ENCODE peak calls at places on chromosomes 4 and X, in ten cellular contexts. L, U, S, D, C, G, J, X, K and N are unnamed samples.
A peak's percentile ranks its signal among the peaks of the same experiment; 100 is the strongest.

GRCh38 chr4:35772291-35772690 is 472.0 kb downstream of the ARAP2 start:
- DNase-seq in L (no peak), U (peak; percentile 19), S (no peak), D (no peak), C (no peak), G (no peak), J (no peak), X (no peak), K (no peak), N (no peak)

GRCh38 chr4:25161599-25161960 is 1.3 kb upstream of the SEPSECS start:
- DNase-seq in L (peak; percentile 9), U (no peak), S (no peak), D (no peak), C (no peak), G (peak; percentile 30), J (no peak), X (no peak), K (peak; percentile 38), N (no peak)

GRCh38 chr4:182531555-182532162 is 288.5 kb downstream of the TENM3 start:
- DNase-seq in L (no peak), U (no peak), S (no peak), D (no peak), C (no peak), G (no peak), J (no peak), X (no peak), K (no peak), N (no peak)

GRCh38 chrX:31497086-31497485 is 425.2 kb upstream of the FTHL17 start:
- DNase-seq in L (no peak), U (no peak), S (no peak), D (no peak), C (peak; percentile 50), G (no peak), J (no peak), X (no peak), K (peak; percentile 25), N (no peak)

GRCh38 chr4:145679520-145679919 is 426 bp upstream of the C4orf51 start:
- DNase-seq in L (no peak), U (peak; percentile 30), S (peak; percentile 96), D (peak; percentile 43), C (peak; percentile 66), G (peak; percentile 71), J (no peak), X (peak; percentile 69), K (peak; percentile 89), N (no peak)

GRCh38 chr4:70793626-70794025 is 46.1 kb downstream of the GRSF1 start:
- DNase-seq in L (no peak), U (no peak), S (no peak), D (no peak), C (no peak), G (no peak), J (no peak), X (no peak), K (no peak), N (no peak)

GRCh38 chr4:167143018-167143417 is 91.3 kb downstream of the SPOCK3 start:
- DNase-seq in L (no peak), U (no peak), S (no peak), D (no peak), C (no peak), G (no peak), J (no peak), X (no peak), K (no peak), N (no peak)

GRCh38 chr4:41318839-41319530 is 62.3 kb downstream of the UCHL1 start:
- DNase-seq in L (no peak), U (no peak), S (no peak), D (no peak), C (peak; percentile 62), G (peak; percentile 50), J (no peak), X (no peak), K (no peak), N (no peak)

GRCh38 chrX:123962794-123963373 is 1.4 kb downstream of the STAG2 start:
- DNase-seq in L (peak; percentile 87), U (peak; percentile 42), S (peak; percentile 76), D (peak; percentile 75), C (peak; percentile 93), G (peak; percentile 92), J (peak; percentile 53), X (peak; percentile 97), K (peak; percentile 94), N (peak; percentile 81)

GRCh38 chr4:22635692-22636091 is 57.0 kb upstream of the GBA3 start:
- DNase-seq in L (no peak), U (no peak), S (no peak), D (no peak), C (no peak), G (no peak), J (no peak), X (no peak), K (no peak), N (no peak)

GRCh38 chrX:69028006-69028760 is 137.1 kb downstream of the PJA1 start:
- DNase-seq in L (no peak), U (no peak), S (no peak), D (no peak), C (no peak), G (no peak), J (no peak), X (no peak), K (no peak), N (no peak)

GRCh38 chr4:73187325-73187724 is 71.3 kb downstream of the ANKRD17 start:
- DNase-seq in L (no peak), U (no peak), S (no peak), D (no peak), C (peak; percentile 92), G (no peak), J (no peak), X (no peak), K (no peak), N (no peak)

GRCh38 chr4:71941001-71941400 is 90.8 kb upstream of the NPFFR2 start:
- DNase-seq in L (no peak), U (no peak), S (no peak), D (peak; percentile 1), C (peak; percentile 10), G (peak; percentile 52), J (no peak), X (no peak), K (no peak), N (no peak)

GRCh38 chr4:84569009-84569408 is 13.9 kb upstream of the CDS1 start:
- DNase-seq in L (no peak), U (no peak), S (no peak), D (no peak), C (no peak), G (no peak), J (no peak), X (no peak), K (no peak), N (no peak)

GRCh38 chrX:136588060-136588459 is 56.0 kb downstream of the VGLL1 start:
- DNase-seq in L (no peak), U (no peak), S (no peak), D (no peak), C (no peak), G (no peak), J (no peak), X (no peak), K (no peak), N (no peak)